ENCODE peak calls at places on chromosomes 16 and 17, in ten cellular contexts. E, A, C, H, P, V, Y, D, S and J are unnamed samples.

GRCh38 chr16:77951788-77952187 is 70.6 kb upstream of the CLEC3A start:
- DNase-seq in E (no peak), C (peak; percentile 35), P (no peak), D (peak; percentile 8), A (no peak), H (no peak), Y (no peak), S (no peak), V (no peak), J (no peak)

GRCh38 chr17:2631211-2631610 is 37.8 kb downstream of the PAFAH1B1 start:
- DNase-seq in S (no peak), D (no peak), E (no peak), V (no peak), H (no peak), A (no peak), P (no peak), Y (no peak), C (no peak), J (no peak)

GRCh38 chr17:82175166-82175565 is 37.5 kb downstream of the CCDC57 start:
- DNase-seq in D (no peak), S (no peak), Y (no peak), E (no peak), H (no peak), P (no peak), C (no peak), A (no peak), V (no peak), J (no peak)

GRCh38 chr17:29368926-29369325 is 21.2 kb upstream of the TAOK1 start:
- DNase-seq in Y (no peak), E (peak; percentile 66), D (no peak), H (peak; percentile 66), A (no peak), V (no peak), C (no peak), S (no peak), P (no peak), J (no peak)

GRCh38 chr17:82229686-82230626 is 1.1 kb downstream of the SLC16A3 start:
- DNase-seq in A (no peak), Y (no peak), C (no peak), S (no peak), E (no peak), H (no peak), V (no peak), P (no peak), D (no peak), J (no peak)

GRCh38 chr16:50154369-50154947 is 1.4 kb downstream of the TENT4B start:
- DNase-seq in D (no peak), V (no peak), C (no peak), H (no peak), E (no peak), A (no peak), P (no peak), S (no peak), Y (no peak), J (no peak)

GRCh38 chr16:16162591-16162990 is 60.7 kb downstream of the ABCC6 start:
- DNase-seq in A (no peak), D (no peak), Y (no peak), E (no peak), H (no peak), S (no peak), V (no peak), P (no peak), C (no peak), J (no peak)

GRCh38 chr17:8753976-8754440 is 4.3 kb downstream of the SPDYE4 start:
- DNase-seq in A (no peak), E (peak; percentile 22), H (peak; percentile 14), V (no peak), P (no peak), D (no peak), S (peak; percentile 19), C (peak; percentile 56), Y (no peak), J (no peak)

GRCh38 chr17:83200231-83200699 is 120.9 kb downstream of the METRNL start:
- DNase-seq in S (peak; percentile 51), P (peak; percentile 42), V (no peak), E (peak; percentile 92), D (peak; percentile 51), H (peak; percentile 39), A (no peak), Y (peak; percentile 89), C (peak; percentile 52), J (no peak)

GRCh38 chr17:78946131-78946530 is 20.9 kb upstream of the TIMP2 start:
- DNase-seq in C (no peak), V (no peak), A (no peak), E (no peak), H (no peak), Y (no peak), D (no peak), S (no peak), P (no peak), J (no peak)

GRCh38 chr17:60141111-60142018 is 8.4 kb upstream of the CA4 start:
- DNase-seq in S (no peak), H (peak; percentile 38), Y (no peak), E (peak; percentile 24), D (no peak), P (no peak), A (no peak), V (no peak), C (no peak), J (no peak)

GRCh38 chr17:60137731-60138130 is 12.0 kb upstream of the CA4 start:
- DNase-seq in P (no peak), A (no peak), E (no peak), V (no peak), S (no peak), C (no peak), Y (no peak), D (no peak), H (no peak), J (no peak)

GRCh38 chr17:60142872-60143499 is 6.8 kb upstream of the CA4 start:
- DNase-seq in A (peak; percentile 63), C (peak; percentile 96), S (peak; percentile 97), E (peak; percentile 93), D (peak; percentile 77), Y (peak; percentile 88), V (no peak), P (no peak), H (peak; percentile 83), J (no peak)

GRCh38 chr17:60138769-60139437 is 10.9 kb upstream of the CA4 start:
- DNase-seq in E (no peak), S (no peak), V (no peak), Y (no peak), D (no peak), H (no peak), A (no peak), P (no peak), C (no peak), J (no peak)

GRCh38 chr17:60139438-60140285 is 10.1 kb upstream of the CA4 start:
- DNase-seq in C (peak; percentile 31), V (no peak), D (peak; percentile 43), P (no peak), Y (peak; percentile 77), A (peak; percentile 30), S (peak; percentile 84), H (peak; percentile 63), E (peak; percentile 53), J (no peak)
- H3K4me3 ChIP-seq in C (no peak overlapping the region), V (no peak overlapping the region), D (no peak overlapping the region), P (no peak overlapping the region), Y (no peak overlapping the region), A (peak overlapping the region; percentile 35), S (no peak overlapping the region), H (no peak overlapping the region), E (peak overlapping the region; percentile 22), J (no peak overlapping the region)

GRCh38 chr16:57627184-57627871 is 1.1 kb upstream of the ADGRG1 start:
- DNase-seq in V (no peak), S (no peak), P (peak; percentile 62), D (no peak), H (peak; percentile 91), C (peak; percentile 91), A (no peak), Y (no peak), E (peak; percentile 71), J (no peak)
- TF ChIP-seq CTCF in V (no peak), S (no peak), P (peak; percentile 42), D (no peak), H (peak; percentile 16), C (peak; percentile 61), A (peak; percentile 52), Y (no peak), E (peak; percentile 64), J (no peak)

DNA sequence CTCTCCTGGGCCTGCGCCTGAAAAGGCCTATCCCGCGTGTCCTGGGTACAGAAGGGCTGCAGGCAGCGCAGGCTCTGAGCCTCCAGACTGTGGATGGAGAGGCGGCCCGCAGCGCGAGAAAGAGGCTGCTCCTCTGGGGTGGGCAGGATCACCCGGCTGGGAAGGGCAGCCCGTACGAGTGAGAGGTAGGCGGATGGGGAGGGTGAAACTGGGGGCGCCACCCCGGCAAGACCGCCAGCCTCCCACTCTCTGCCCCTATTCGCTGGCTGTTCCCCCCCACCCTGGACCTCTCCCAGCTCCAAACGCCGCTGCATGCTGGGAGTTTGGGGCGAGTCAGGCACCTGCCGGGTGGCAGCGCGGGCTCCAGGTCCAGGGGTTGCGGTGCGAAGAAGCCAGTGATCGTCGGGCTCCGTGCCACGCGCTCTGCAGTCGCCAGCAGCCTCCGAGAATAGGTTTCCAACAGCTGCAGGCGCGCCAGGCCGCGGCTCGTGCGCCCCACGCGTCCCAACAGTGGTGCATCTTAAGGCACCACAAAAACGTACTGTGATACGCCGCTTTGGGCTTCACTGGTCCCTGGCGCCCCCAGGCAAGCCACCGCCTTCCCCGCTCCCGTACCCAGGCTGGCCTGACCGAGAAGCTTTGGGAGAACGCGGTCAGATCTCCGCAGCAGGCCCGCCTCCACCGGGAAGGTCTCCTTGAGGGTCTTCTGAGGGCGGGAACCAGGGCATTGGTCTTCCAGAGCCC is 1.1 kb downstream of the NOXO1 start:
- DNase-seq in S (peak; percentile 55), E (no peak), D (no peak), Y (no peak), P (no peak), V (no peak), H (no peak), A (no peak), C (no peak), J (no peak)
- H3K4me3 ChIP-seq in S (no peak overlapping the region), E (no peak overlapping the region), D (no peak overlapping the region), Y (no peak overlapping the region), P (peak overlapping the region; percentile 41), V (peak overlapping the region; percentile 26), H (no peak overlapping the region), A (no peak overlapping the region), C (peak overlapping the region; percentile 64), J (peak overlapping the region; percentile 36)

GRCh38 chr16:70254095-70254964 is 2.6 kb upstream of the EXOSC6 start:
- DNase-seq in P (no peak), Y (no peak), E (peak; percentile 56), S (no peak), V (no peak), A (no peak), D (no peak), H (no peak), C (no peak), J (no peak)

GRCh38 chr16:70252355-70252988 is 732 bp upstream of the EXOSC6 start:
- DNase-seq in S (no peak), A (no peak), D (no peak), H (no peak), V (no peak), P (no peak), C (no peak), Y (no peak), E (no peak), J (no peak)

GRCh38 chr16:70253291-70254094 is 1.8 kb upstream of the EXOSC6 start:
- DNase-seq in H (peak; percentile 42), S (peak; percentile 63), P (no peak), C (peak; percentile 53), Y (no peak), V (no peak), A (no peak), E (peak; percentile 54), D (no peak), J (no peak)

GRCh38 chr16:70251651-70252354 is at the start of gene EXOSC6:
- DNase-seq in P (peak; percentile 95), Y (peak; percentile 95), D (peak; percentile 90), E (peak; percentile 84), C (peak; percentile 90), S (peak; percentile 95), V (no peak), A (peak; percentile 69), H (peak; percentile 92), J (peak; percentile 58)

GRCh38 chr16:70250748-70251650 is 741 bp downstream of the EXOSC6 start:
- DNase-seq in P (no peak), A (no peak), S (peak; percentile 45), V (no peak), E (peak; percentile 11), H (peak; percentile 62), C (peak; percentile 23), D (peak; percentile 29), Y (no peak), J (no peak)
- TF ChIP-seq CTCF in P (no peak), A (no peak), S (no peak), V (no peak), E (no peak), H (no peak), C (no peak), D (no peak), Y (no peak), J (no peak)